ENCODE peak calls at places on chromosomes 7 and 10, in nine cellular contexts. L, J, K, E, G, N, S, T and V are unnamed samples.

GRCh38 chr10:4352566-4352961 is 473.4 kb upstream of the AKR1E2 start:
- DNase-seq in J (peak), K (no peak), N (no peak), S (no peak), G (no peak), E (no peak), L (no peak), T (no peak), V (no peak)

GRCh38 chr7:21616796-21617436 is 74.1 kb downstream of the DNAH11 start:
- DNase-seq in E (no peak), L (no peak), N (no peak), J (peak), G (no peak), S (no peak), K (no peak), T (no peak), V (no peak)

GRCh38 chr7:36726311-36726710 is 2.0 kb upstream of the AOAH start:
- DNase-seq in N (no peak), L (no peak), T (no peak), K (no peak), E (no peak), J (no peak), S (no peak), G (no peak), V (peak)

GRCh38 chr7:94396044-94396443 is 1.3 kb downstream of the COL1A2 start:
- DNase-seq in T (no peak), S (peak), N (no peak), E (no peak), L (no peak), G (no peak), J (peak), K (no peak), V (no peak)

GRCh38 chr10:113411456-113411855 is 141.4 kb upstream of the HABP2 start:
- DNase-seq in G (no peak), L (no peak), S (no peak), J (no peak), E (no peak), T (no peak), N (no peak), K (no peak), V (no peak)

GRCh38 chr10:47269294-47269693 is 30.7 kb upstream of the GDF10 start:
- DNase-seq in G (no peak), J (no peak), S (no peak), T (no peak), N (no peak), L (no peak), E (no peak), K (no peak), V (no peak)

GRCh38 chr10:11404931-11405330 is 206.5 kb downstream of the USP6NL start:
- DNase-seq in G (no peak), J (peak), T (no peak), N (no peak), S (no peak), E (no peak), L (no peak), K (no peak), V (no peak)

GRCh38 chr10:17232276-17232987 is 4.4 kb downstream of the VIM start:
- DNase-seq in N (no peak), J (peak), E (no peak), K (no peak), S (no peak), G (peak), L (no peak), T (no peak), V (no peak)

GRCh38 chr10:94439275-94439861 is 37.0 kb downstream of the TBC1D12 start:
- DNase-seq in N (no peak), K (no peak), L (no peak), G (peak), S (no peak), E (no peak), T (no peak), J (peak), V (no peak)

GRCh38 chr7:132656846-132657776 is 80.8 kb upstream of the PLXNA4 start:
- DNase-seq in G (peak), K (no peak), J (peak), N (no peak), T (no peak), L (no peak), E (no peak), S (peak), V (no peak)

GRCh38 chr7:28440055-28440601 is 27.8 kb downstream of the CREB5 start:
- DNase-seq in L (no peak), J (no peak), E (no peak), K (no peak), T (no peak), N (no peak), G (no peak), S (no peak), V (no peak)

GRCh38 chr10:30559118-30559684 is 70.4 kb downstream of the LYZL2 start:
- DNase-seq in N (no peak), J (no peak), S (no peak), L (no peak), T (no peak), E (no peak), K (no peak), G (no peak), V (no peak)

GRCh38 chr7:33876600-33877274 is 28.6 kb upstream of the BMPER start:
- DNase-seq in K (no peak), J (peak), S (no peak), G (no peak), L (no peak), T (no peak), N (no peak), E (no peak), V (no peak)

GRCh38 chr10:78310481-78311080 is 276.9 kb downstream of the RPS24 start:
- DNase-seq in E (no peak), S (no peak), G (no peak), K (no peak), J (no peak), L (no peak), N (peak), T (no peak), V (no peak)

GRCh38 chr7:50534690-50535290 is 30.4 kb downstream of the DDC start:
- DNase-seq in K (no peak), J (peak), N (no peak), E (no peak), G (no peak), L (peak), T (no peak), S (no peak), V (no peak)
- TF ChIP-seq CTCF in K (no peak), J (peak), N (no peak), E (no peak), G (no peak), L (no peak), T (no peak), S (peak), V (no peak)

DNA sequence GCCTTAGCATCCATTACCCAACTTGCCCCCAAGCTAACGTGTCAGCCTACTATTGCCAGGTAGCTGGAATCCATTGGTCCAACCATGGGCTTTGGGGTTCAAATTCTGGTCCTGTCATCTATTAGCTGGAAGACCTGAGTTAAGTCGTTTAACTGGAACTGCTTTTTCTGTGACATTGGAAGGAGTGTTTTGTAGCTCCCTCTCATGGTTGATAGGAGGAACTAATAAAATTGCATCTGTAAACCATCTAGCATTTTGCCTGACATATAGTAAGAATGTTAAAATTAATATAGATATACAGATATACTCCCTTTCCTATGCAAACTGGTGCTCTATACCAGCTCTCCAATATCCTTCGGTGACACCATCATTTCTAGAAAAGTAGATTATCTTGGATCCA is 23.8 kb upstream of the SLF2 start:
- DNase-seq in E (no peak), K (no peak), G (no peak), S (no peak), L (no peak), N (no peak), T (no peak), J (peak), V (no peak)
- TF ChIP-seq CTCF in E (no peak), K (peak), G (peak), S (peak), L (peak), N (peak), T (peak), J (peak), V (peak)

DNA sequence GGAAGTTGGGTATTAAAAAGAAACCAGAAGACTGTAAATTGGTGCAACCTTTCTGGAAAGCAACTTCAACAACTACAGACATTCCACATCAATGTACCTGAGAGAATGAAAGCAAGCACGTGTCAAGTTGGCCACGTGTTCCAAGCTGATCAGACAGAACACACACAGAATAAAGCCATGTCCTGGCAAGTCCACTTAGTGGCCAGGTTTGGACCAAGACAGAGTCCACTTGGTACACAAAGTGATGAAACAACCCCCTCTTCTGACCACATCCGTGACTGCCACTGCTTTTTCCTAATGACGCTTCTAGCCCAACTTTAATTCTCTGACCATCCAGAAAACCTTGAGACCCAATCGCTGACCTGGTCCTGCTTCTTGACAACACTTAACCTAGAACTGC is 109.4 kb downstream of the ABLIM1 start:
- DNase-seq in G (peak), S (peak), L (no peak), E (peak), T (no peak), J (peak), K (peak), N (no peak), V (no peak)
- TF ChIP-seq CTCF in G (peak), S (peak), L (no peak), E (peak), T (peak), J (peak), K (peak), N (peak), V (no peak)

DNA sequence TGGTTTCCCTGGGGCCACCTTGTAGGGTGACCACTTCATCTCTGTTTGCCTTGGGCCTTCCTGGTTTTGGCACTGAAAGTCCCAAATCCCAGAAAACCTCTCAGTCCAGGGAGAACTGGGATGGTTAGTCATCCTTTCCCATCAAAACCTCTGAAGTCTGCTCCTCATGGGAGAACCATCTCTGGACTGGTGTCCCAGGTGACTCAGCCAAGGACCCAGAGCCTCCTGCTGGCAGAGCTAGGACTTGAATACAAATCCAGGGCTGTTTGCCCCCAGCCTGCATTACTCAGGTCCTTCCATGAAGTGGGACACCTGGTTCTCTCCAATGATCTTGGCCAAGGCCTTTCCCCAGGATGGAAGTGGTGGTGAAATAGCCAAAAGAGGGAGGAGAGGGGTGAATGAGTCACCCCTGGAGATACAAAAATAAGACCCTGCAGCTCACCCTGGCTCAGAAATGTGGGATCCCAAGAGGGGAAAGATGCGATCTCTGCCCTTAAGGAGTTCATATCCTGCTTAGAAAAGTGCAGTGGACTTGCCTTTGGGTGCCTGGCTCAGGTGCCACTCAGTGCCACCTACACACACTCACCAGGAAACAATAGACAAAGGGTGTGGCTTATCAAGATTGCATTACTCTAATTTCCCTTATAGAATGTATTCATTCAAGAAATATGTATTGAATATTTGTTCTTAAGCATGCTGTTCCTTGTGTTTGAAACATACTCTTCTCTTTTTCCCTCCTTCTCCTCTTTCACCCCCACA is 22.0 kb downstream of the ADRA2A start:
- DNase-seq in G (peak), S (no peak), K (no peak), E (no peak), T (no peak), J (peak), L (no peak), N (no peak), V (no peak)
- TF ChIP-seq CTCF in G (peak), S (no peak), K (no peak), E (no peak), T (no peak), J (peak), L (no peak), N (no peak), V (no peak)

DNA sequence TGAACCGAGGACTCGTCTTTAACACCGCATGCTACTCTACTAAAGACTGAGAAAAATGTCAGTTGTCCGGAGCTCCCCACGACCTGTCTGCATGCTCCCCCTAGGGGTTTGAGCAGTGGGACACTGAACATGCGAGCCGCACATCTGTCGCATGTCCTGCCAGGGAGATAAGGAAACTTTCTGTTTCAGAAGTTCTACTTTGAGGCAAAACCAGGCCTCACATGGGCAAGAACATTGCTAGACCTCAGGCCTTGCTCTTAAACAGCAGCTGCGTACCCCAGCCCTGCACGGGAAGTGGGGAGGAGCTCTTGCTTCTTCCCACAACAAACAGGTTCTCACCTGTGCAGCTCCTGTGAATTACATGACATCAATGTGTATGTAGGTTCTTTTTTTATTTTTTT is 30.3 kb upstream of the HERPUD2 start:
- DNase-seq in J (no peak), L (no peak), T (no peak), G (peak), S (no peak), K (no peak), N (no peak), E (no peak), V (no peak)
- TF ChIP-seq CTCF in J (no peak), L (no peak), T (no peak), G (peak), S (no peak), K (no peak), N (no peak), E (no peak), V (no peak)